ENCODE peak calls at places on chromosomes 3 and 15, in five cellular contexts. One of them, this sample, is unnamed.

GRCh38 chr15:56052389-56053045 is 59.1 kb upstream of the NEDD4 start:
- DNase-seq in heart left ventricle: no peak
- DNase-seq in CD4-positive, alpha-beta T cell: no peak
- DNase-seq in HFFc6: peak; percentile 57
- DNase-seq in fibroblast of mammary gland: peak; percentile 62
- DNase-seq in this sample: no peak

GRCh38 chr3:45528429-45528828 is 66.1 kb upstream of the LIMD1 start:
- DNase-seq in HFFc6: peak; percentile 50
- DNase-seq in heart left ventricle: no peak
- DNase-seq in fibroblast of mammary gland: peak; percentile 75
- DNase-seq in CD4-positive, alpha-beta T cell: no peak
- DNase-seq in this sample: no peak

GRCh38 chr3:10998542-10998941 is 6.0 kb downstream of the SLC6A1 start:
- DNase-seq in fibroblast of mammary gland: no peak
- DNase-seq in heart left ventricle: no peak
- DNase-seq in CD4-positive, alpha-beta T cell: no peak
- DNase-seq in HFFc6: no peak
- DNase-seq in this sample: no peak

GRCh38 chr3:57805674-57806073 is 49.6 kb downstream of the SLMAP start:
- DNase-seq in HFFc6: peak; percentile 69
- DNase-seq in heart left ventricle: no peak
- DNase-seq in CD4-positive, alpha-beta T cell: no peak
- DNase-seq in fibroblast of mammary gland: peak; percentile 91
- DNase-seq in this sample: no peak

GRCh38 chr3:242986-243706 is 46.6 kb downstream of the CHL1 start:
- DNase-seq in HFFc6: no peak
- DNase-seq in CD4-positive, alpha-beta T cell: no peak
- DNase-seq in fibroblast of mammary gland: peak; percentile 95
- DNase-seq in heart left ventricle: no peak
- DNase-seq in this sample: no peak

GRCh38 chr3:49378249-49378899 is 20.2 kb upstream of the GPX1 start:
- DNase-seq in fibroblast of mammary gland: peak; percentile 89
- DNase-seq in HFFc6: peak; percentile 73
- DNase-seq in heart left ventricle: no peak
- DNase-seq in CD4-positive, alpha-beta T cell: no peak
- DNase-seq in this sample: no peak

GRCh38 chr15:19987389-19988048 is 554.1 kb downstream of the GOLGA6L6 start:
- DNase-seq in fibroblast of mammary gland: no peak
- DNase-seq in HFFc6: no peak
- DNase-seq in heart left ventricle: no peak
- DNase-seq in CD4-positive, alpha-beta T cell: no peak
- DNase-seq in this sample: no peak

GRCh38 chr15:81133782-81134461 is at the start of gene CFAP161:
- DNase-seq in fibroblast of mammary gland: peak; percentile 75
- DNase-seq in HFFc6: peak; percentile 46
- DNase-seq in CD4-positive, alpha-beta T cell: no peak
- DNase-seq in heart left ventricle: peak; percentile 87
- DNase-seq in this sample: peak; percentile 87

GRCh38 chr15:62742409-62743171 is 300.0 kb upstream of the TPM1 start:
- DNase-seq in heart left ventricle: peak; percentile 50
- DNase-seq in CD4-positive, alpha-beta T cell: no peak
- DNase-seq in HFFc6: peak; percentile 92
- DNase-seq in fibroblast of mammary gland: peak; percentile 98
- DNase-seq in this sample: peak; percentile 36

GRCh38 chr3:177554900-177555759 is 357.8 kb upstream of the TBL1XR1 start:
- DNase-seq in fibroblast of mammary gland: peak; percentile 87
- DNase-seq in CD4-positive, alpha-beta T cell: no peak
- DNase-seq in heart left ventricle: peak; percentile 44
- DNase-seq in HFFc6: no peak
- DNase-seq in this sample: no peak

GRCh38 chr3:145191543-145191942 is 969.4 kb downstream of the PLOD2 start:
- DNase-seq in CD4-positive, alpha-beta T cell: no peak
- DNase-seq in HFFc6: no peak
- DNase-seq in fibroblast of mammary gland: no peak
- DNase-seq in heart left ventricle: no peak
- DNase-seq in this sample: no peak

GRCh38 chr15:76875911-76876310 is 29.2 kb downstream of the SCAPER start:
- DNase-seq in fibroblast of mammary gland: no peak
- DNase-seq in heart left ventricle: no peak
- DNase-seq in CD4-positive, alpha-beta T cell: no peak
- DNase-seq in HFFc6: no peak
- DNase-seq in this sample: no peak

GRCh38 chr3:121724130-121724529 is 25.4 kb downstream of the GOLGB1 start:
- DNase-seq in HFFc6: no peak
- DNase-seq in CD4-positive, alpha-beta T cell: no peak
- DNase-seq in fibroblast of mammary gland: no peak
- DNase-seq in heart left ventricle: no peak
- DNase-seq in this sample: no peak

GRCh38 chr15:90603893-90604292 is 74.2 kb downstream of the CRTC3 start:
- DNase-seq in HFFc6: peak; percentile 15
- DNase-seq in fibroblast of mammary gland: peak; percentile 52
- DNase-seq in heart left ventricle: no peak
- DNase-seq in CD4-positive, alpha-beta T cell: peak; percentile 43
- DNase-seq in this sample: no peak

GRCh38 chr3:186261638-186262037 is 100.4 kb downstream of the DGKG start:
- DNase-seq in fibroblast of mammary gland: peak; percentile 27
- DNase-seq in CD4-positive, alpha-beta T cell: no peak
- DNase-seq in heart left ventricle: no peak
- DNase-seq in HFFc6: no peak
- DNase-seq in this sample: no peak

GRCh38 chr3:43870110-43870509 is 179.4 kb downstream of the ABHD5 start:
- DNase-seq in CD4-positive, alpha-beta T cell: no peak
- DNase-seq in fibroblast of mammary gland: peak; percentile 66
- DNase-seq in heart left ventricle: no peak
- DNase-seq in HFFc6: peak; percentile 60
- DNase-seq in this sample: no peak

DNA sequence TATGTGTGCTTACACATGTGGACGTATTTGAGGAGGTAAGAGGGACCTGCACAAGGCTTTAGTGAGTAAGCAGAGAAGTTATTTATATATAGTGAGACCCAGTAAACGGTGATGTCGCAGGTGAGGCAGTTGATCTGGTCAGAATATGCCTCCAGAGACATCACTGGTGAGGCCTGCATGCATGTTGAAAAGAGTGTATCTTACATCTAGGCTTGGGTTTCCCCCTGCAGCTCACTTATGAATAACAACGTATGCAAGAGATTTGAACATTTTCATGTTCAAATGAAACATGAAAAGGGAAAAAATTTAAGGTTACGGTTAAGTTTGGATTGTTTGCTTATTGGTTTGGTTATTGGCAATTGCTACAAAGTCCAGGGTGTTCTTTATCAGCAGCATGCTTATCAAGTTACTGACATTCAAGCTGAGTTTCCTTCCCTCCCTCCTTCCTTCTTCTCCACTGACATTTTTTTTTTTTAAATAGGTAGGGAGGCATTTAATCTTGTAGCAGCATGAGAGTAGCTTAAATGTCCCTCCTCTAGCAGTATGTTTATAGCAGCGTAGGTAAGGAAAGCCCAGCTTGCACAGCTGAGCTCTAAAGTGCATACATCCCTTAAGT is 123.2 kb downstream of the IGF1R start:
- DNase-seq in fibroblast of mammary gland: no peak
- DNase-seq in HFFc6: no peak
- DNase-seq in heart left ventricle: no peak
- DNase-seq in CD4-positive, alpha-beta T cell: no peak
- DNase-seq in this sample: no peak
- TF ChIP-seq CTCF in fibroblast of mammary gland: no peak
- TF ChIP-seq CTCF in HFFc6: peak; percentile 11
- TF ChIP-seq CTCF in heart left ventricle: no peak
- TF ChIP-seq CTCF in CD4-positive, alpha-beta T cell: no peak
- TF ChIP-seq CTCF in this sample: no peak

GRCh38 chr3:191133359-191133758 is 65.7 kb upstream of the OSTN start:
- DNase-seq in fibroblast of mammary gland: no peak
- DNase-seq in CD4-positive, alpha-beta T cell: no peak
- DNase-seq in heart left ventricle: no peak
- DNase-seq in HFFc6: no peak
- DNase-seq in this sample: no peak

GRCh38 chr3:191139771-191140170 is 59.3 kb upstream of the OSTN start:
- DNase-seq in CD4-positive, alpha-beta T cell: no peak
- DNase-seq in heart left ventricle: no peak
- DNase-seq in HFFc6: no peak
- DNase-seq in fibroblast of mammary gland: peak; percentile 73
- DNase-seq in this sample: no peak

GRCh38 chr3:191135175-191135574 is 63.9 kb upstream of the OSTN start:
- DNase-seq in fibroblast of mammary gland: no peak
- DNase-seq in CD4-positive, alpha-beta T cell: no peak
- DNase-seq in HFFc6: no peak
- DNase-seq in heart left ventricle: no peak
- DNase-seq in this sample: no peak

GRCh38 chr3:191138937-191139336 is 60.1 kb upstream of the OSTN start:
- DNase-seq in CD4-positive, alpha-beta T cell: no peak
- DNase-seq in HFFc6: no peak
- DNase-seq in fibroblast of mammary gland: no peak
- DNase-seq in heart left ventricle: no peak
- DNase-seq in this sample: no peak

DNA sequence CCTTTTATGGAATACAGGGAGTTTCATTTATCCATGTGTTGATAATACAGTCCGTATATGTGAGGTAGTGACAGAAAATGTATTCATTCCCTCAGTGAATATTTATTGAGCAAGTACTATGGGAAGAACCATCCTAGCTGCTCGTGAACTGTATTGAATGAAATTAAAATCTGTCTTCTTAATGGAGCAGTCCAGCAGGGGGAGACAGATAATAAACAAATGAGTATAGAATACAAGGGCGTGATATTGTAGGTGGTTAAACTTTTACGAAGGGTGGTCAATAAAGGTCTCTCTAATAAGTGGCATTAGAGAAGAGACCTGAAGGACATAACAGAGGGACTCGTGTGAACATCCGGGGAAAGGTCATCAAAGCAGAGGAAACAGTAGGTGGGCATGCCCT is 62.7 kb upstream of the OSTN start:
- DNase-seq in HFFc6: peak; percentile 20
- DNase-seq in CD4-positive, alpha-beta T cell: no peak
- DNase-seq in heart left ventricle: no peak
- DNase-seq in fibroblast of mammary gland: peak; percentile 44
- DNase-seq in this sample: no peak
- TF ChIP-seq CTCF in HFFc6: peak; percentile 78
- TF ChIP-seq CTCF in CD4-positive, alpha-beta T cell: no peak
- TF ChIP-seq CTCF in heart left ventricle: peak; percentile 28
- TF ChIP-seq CTCF in fibroblast of mammary gland: peak; percentile 42
- TF ChIP-seq CTCF in this sample: peak; percentile 34

GRCh38 chr3:171183042-171183441 is 156.5 kb upstream of the SLC2A2 start:
- DNase-seq in heart left ventricle: no peak
- DNase-seq in HFFc6: no peak
- DNase-seq in fibroblast of mammary gland: peak; percentile 66
- DNase-seq in CD4-positive, alpha-beta T cell: no peak
- DNase-seq in this sample: no peak
- TF ChIP-seq CTCF in heart left ventricle: no peak
- TF ChIP-seq CTCF in HFFc6: peak; percentile 59
- TF ChIP-seq CTCF in fibroblast of mammary gland: peak; percentile 62
- TF ChIP-seq CTCF in CD4-positive, alpha-beta T cell: no peak
- TF ChIP-seq CTCF in this sample: peak; percentile 29

GRCh38 chr3:97121386-97121785 is 307.0 kb downstream of the EPHA6 start:
- DNase-seq in heart left ventricle: no peak
- DNase-seq in fibroblast of mammary gland: no peak
- DNase-seq in HFFc6: no peak
- DNase-seq in CD4-positive, alpha-beta T cell: no peak
- DNase-seq in this sample: no peak

GRCh38 chr3:97131476-97131875 is 317.1 kb downstream of the EPHA6 start:
- DNase-seq in fibroblast of mammary gland: no peak
- DNase-seq in HFFc6: no peak
- DNase-seq in CD4-positive, alpha-beta T cell: no peak
- DNase-seq in heart left ventricle: no peak
- DNase-seq in this sample: no peak

DNA sequence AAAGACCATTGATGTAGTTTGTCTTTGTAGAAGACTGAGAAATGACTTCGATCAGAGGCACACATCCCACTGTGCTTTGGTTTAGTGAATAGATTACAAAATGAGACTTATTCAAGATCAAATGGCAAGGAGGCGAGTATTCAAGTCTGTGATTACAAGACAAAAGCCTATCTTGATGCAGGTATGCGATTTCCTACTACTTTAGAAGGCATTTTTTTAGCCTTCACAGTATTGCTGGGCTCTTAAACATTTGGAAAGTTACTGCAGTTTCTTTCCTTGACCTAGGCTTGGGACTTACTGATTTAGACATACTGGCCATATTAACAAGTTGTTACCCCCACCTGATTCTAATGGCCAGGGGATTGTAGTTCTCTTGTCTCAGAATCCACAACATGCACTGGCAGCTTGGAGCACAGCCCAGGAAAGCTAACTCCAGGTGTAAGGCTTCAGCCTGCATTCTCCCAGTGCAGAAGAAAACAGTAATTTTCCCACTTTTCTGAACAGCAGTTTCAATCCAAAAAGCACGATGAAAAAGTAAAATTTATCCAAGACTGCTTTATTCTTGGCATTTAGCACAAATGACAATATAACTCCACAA is 311.6 kb downstream of the EPHA6 start:
- DNase-seq in fibroblast of mammary gland: no peak
- DNase-seq in HFFc6: no peak
- DNase-seq in CD4-positive, alpha-beta T cell: no peak
- DNase-seq in heart left ventricle: no peak
- DNase-seq in this sample: no peak
- TF ChIP-seq CTCF in fibroblast of mammary gland: no peak
- TF ChIP-seq CTCF in HFFc6: no peak
- TF ChIP-seq CTCF in CD4-positive, alpha-beta T cell: no peak
- TF ChIP-seq CTCF in heart left ventricle: no peak
- TF ChIP-seq CTCF in this sample: no peak

DNA sequence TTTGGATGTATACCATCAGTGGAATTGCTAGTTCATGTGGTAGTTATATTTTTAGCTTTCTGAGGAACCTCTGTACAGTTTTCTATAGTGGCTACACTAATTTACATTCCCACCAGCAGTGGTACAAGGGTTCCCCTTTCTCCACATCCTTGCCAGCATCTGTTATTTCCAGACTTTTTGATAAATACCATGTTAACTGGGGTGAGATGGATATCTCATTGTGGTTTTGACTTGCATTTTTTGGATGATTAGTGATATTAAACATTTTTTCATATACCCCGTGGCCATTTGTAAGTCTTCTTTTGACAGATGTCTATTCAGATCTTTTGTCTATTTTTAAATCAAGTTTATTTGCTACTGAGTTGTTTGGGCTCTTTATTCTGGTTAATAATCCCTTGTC is 455.6 kb upstream of the RARB start:
- DNase-seq in fibroblast of mammary gland: no peak
- DNase-seq in CD4-positive, alpha-beta T cell: no peak
- DNase-seq in HFFc6: no peak
- DNase-seq in heart left ventricle: no peak
- DNase-seq in this sample: no peak
- TF ChIP-seq CTCF in fibroblast of mammary gland: no peak
- TF ChIP-seq CTCF in CD4-positive, alpha-beta T cell: no peak
- TF ChIP-seq CTCF in HFFc6: no peak
- TF ChIP-seq CTCF in heart left ventricle: no peak
- TF ChIP-seq CTCF in this sample: no peak

GRCh38 chr3:142706308-142707127 is 17.3 kb upstream of the TRPC1 start:
- DNase-seq in CD4-positive, alpha-beta T cell: no peak
- DNase-seq in heart left ventricle: no peak
- DNase-seq in fibroblast of mammary gland: no peak
- DNase-seq in HFFc6: no peak
- DNase-seq in this sample: no peak
- TF ChIP-seq CTCF in CD4-positive, alpha-beta T cell: no peak
- TF ChIP-seq CTCF in heart left ventricle: no peak
- TF ChIP-seq CTCF in fibroblast of mammary gland: no peak
- TF ChIP-seq CTCF in HFFc6: no peak
- TF ChIP-seq CTCF in this sample: no peak